ENCODE peak calls at places on chromosome 9, in four cellular contexts. Y is upper lobe of right lung, M is MM.1S, Q is lower leg skin. U is an unnamed sample.

GRCh38 chr9:88053888-88054501 is 79.7 kb upstream of the CDK20 start:
- DNase-seq in Q (no peak), Y (no peak), M (no peak), U (no peak)

GRCh38 chr9:75930193-75930592 is 39.7 kb downstream of the PCSK5 start:
- DNase-seq in Y (no peak), M (no peak), Q (no peak), U (no peak)

GRCh38 chr9:81431662-81432061 is 257.7 kb downstream of the TLE1 start:
- DNase-seq in Y (no peak), Q (no peak), M (no peak), U (no peak)

GRCh38 chr9:132241840-132242620 is 80.2 kb downstream of the NTNG2 start:
- DNase-seq in Y (peak; percentile 68), Q (no peak), M (peak; percentile 68), U (peak; percentile 74)

GRCh38 chr9:105063665-105064247 is 135.8 kb upstream of the ABCA1 start:
- DNase-seq in M (no peak), Y (no peak), Q (peak; percentile 25), U (no peak)

GRCh38 chr9:591292-591691 is 250.2 kb upstream of the DMRT1 start:
- DNase-seq in Y (no peak), Q (peak; percentile 44), M (no peak), U (no peak)

GRCh38 chr9:31023793-31024192 is 1360.7 kb upstream of the ACO1 start:
- DNase-seq in M (no peak), Q (no peak), Y (no peak), U (no peak)

GRCh38 chr9:21744874-21745273 is 57.6 kb upstream of the MTAP start:
- DNase-seq in M (no peak), Y (no peak), Q (peak; percentile 21), U (no peak)

GRCh38 chr9:86277072-86277471 is 5.3 kb downstream of the ISCA1 start:
- DNase-seq in Y (no peak), Q (no peak), M (no peak), U (no peak)

GRCh38 chr9:86279839-86280238 is 2.5 kb downstream of the ISCA1 start:
- DNase-seq in Q (no peak), Y (no peak), M (no peak), U (no peak)

GRCh38 chr9:86274821-86275643 is 7.3 kb downstream of the ISCA1 start:
- DNase-seq in M (no peak), Q (no peak), Y (no peak), U (no peak)

GRCh38 chr9:86272221-86272620 is 10.1 kb downstream of the ISCA1 start:
- DNase-seq in Q (no peak), Y (no peak), M (no peak), U (no peak)

DNA sequence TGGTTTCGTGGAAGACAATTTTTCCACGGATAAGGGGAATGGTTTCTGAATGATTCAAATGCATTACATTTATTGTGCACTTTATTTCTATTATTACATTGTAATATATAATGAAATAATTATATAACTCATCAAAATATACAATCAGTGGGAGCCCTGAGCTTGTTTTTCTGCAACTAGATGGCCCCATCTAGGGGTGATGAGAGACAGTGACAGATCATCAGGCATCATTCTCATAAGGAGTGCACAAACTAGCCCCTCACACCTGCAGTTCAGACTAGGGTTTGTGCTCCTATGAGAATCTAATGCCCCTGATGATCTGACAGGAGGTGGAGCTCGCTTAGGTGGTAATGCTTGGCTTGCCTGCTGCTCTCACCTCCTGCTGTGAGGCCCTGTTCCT is 6.4 kb downstream of the ISCA1 start:
- DNase-seq in M (no peak), Y (no peak), Q (no peak), U (no peak)
- TF ChIP-seq CTCF in M (no peak), Y (no peak), Q (no peak), U (peak; percentile 22)

DNA sequence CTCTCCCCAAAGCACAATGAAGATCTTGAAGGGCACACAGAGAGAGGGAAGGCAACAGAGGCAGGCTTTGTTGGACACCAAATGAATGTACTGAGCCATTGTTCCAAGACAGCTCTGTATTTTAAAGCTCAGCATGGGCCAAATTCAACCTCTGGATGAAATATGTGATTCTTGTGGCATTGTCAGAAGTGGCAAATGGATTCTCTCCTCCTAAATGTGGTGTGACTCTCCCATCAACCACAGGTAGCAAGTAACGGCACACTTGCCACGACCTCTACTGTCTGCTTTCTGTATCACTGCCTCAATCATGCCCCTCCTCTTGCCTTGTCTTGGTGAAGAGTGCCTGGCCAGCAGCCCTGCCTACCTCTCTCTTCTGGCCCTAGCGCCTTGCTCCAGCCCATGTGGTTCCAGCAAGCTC is 6.1 kb upstream of the MOB3B start:
- DNase-seq in Q (no peak), Y (no peak), M (no peak), U (peak; percentile 26)
- TF ChIP-seq CTCF in Q (no peak), Y (no peak), M (peak; percentile 13), U (no peak)

DNA sequence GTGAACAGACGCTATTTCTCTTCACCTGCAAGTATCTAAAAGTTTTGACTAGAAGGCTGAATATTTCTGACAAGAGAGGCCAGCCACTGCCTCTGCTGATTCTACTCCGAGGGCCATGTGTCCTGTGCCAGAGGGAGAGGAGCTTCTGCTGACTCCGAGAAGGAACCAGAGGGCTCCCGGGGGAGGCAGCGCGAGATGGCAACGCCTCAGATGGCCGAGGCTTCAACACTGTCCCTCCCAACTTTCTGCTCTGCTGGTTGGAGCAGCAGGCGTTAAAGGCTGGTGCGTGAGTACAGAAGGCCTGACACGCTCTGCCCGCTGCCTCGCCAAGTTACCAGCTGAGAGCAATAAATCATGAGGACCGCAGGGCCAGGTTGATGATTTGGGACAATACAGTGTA is 178.8 kb downstream of the GAPVD1 start:
- DNase-seq in M (no peak), Q (no peak), Y (no peak), U (no peak)
- TF ChIP-seq CTCF in M (no peak), Q (no peak), Y (no peak), U (no peak)

GRCh38 chr9:7176574-7176973 is 418.8 kb downstream of the KDM4C start:
- DNase-seq in Y (no peak), M (no peak), Q (no peak), U (no peak)

GRCh38 chr9:7177383-7177782 is 419.6 kb downstream of the KDM4C start:
- DNase-seq in Y (no peak), Q (no peak), M (no peak), U (no peak)

GRCh38 chr9:7174884-7175283 is 417.1 kb downstream of the KDM4C start:
- DNase-seq in Y (no peak), M (no peak), Q (no peak), U (no peak)

GRCh38 chr9:7178729-7179128 is 421.0 kb downstream of the KDM4C start:
- DNase-seq in Q (no peak), M (no peak), Y (no peak), U (no peak)

GRCh38 chr9:7180247-7180646 is 422.5 kb downstream of the KDM4C start:
- DNase-seq in Q (no peak), M (no peak), Y (no peak), U (no peak)
- TF ChIP-seq CTCF in Q (no peak), M (no peak), Y (no peak), U (no peak)

GRCh38 chr9:36018129-36018528 is 18.6 kb upstream of the RECK start:
- DNase-seq in Q (no peak), Y (no peak), M (no peak), U (no peak)

GRCh38 chr9:36018755-36019720 is 17.7 kb upstream of the RECK start:
- DNase-seq in Y (no peak), Q (no peak), M (no peak), U (no peak)

GRCh38 chr9:36025751-36026150 is 11.0 kb upstream of the RECK start:
- DNase-seq in Q (no peak), M (no peak), Y (no peak), U (no peak)

GRCh38 chr9:36021968-36022367 is 14.7 kb upstream of the RECK start:
- DNase-seq in Q (no peak), M (peak; percentile 40), Y (no peak), U (no peak)

GRCh38 chr9:36023260-36024048 is 13.3 kb upstream of the RECK start:
- DNase-seq in Q (peak; percentile 59), Y (peak; percentile 69), M (peak; percentile 78), U (peak; percentile 69)
- TF ChIP-seq CTCF in Q (no peak), Y (peak; percentile 77), M (peak; percentile 90), U (peak; percentile 84)

DNA sequence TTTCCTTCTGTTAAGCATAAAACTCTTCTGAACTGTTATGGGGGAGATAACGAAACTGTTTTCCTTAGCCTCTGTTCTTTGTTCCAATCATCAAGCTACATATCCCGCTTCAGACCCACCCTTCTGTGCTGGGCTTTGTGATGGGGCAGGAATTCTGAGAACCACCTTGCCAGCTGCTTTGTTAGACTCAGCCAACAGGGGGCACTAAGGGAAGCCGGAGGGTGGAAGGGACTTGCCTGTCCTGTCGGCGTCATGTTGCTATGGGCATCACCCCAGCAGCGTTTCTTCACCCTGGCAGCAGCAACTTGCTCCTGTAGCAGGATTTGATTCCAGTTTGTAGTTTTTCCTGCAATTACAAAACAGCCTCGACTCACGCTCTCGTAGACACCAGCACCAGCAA is 169.1 kb downstream of the CAAP1 start:
- DNase-seq in Y (no peak), Q (no peak), M (no peak), U (peak; percentile 21)
- TF ChIP-seq CTCF in Y (peak; percentile 23), Q (no peak), M (peak; percentile 18), U (peak; percentile 44)